ENCODE peak calls at places on chromosomes 12 and 14, in ten cellular contexts. W, Q, Y, U, B, A, R, K, D and M are unnamed samples.

GRCh38 chr14:22538671-22539228 is 50.3 kb downstream of the DAD1 start:
- DNase-seq in Y (no peak), W (no peak), K (no peak), B (no peak), A (no peak), D (no peak), Q (no peak), R (no peak), U (no peak), M (no peak)

GRCh38 chr12:112406519-112407488 is 2.6 kb downstream of the RPL6 start:
- DNase-seq in Y (no peak), R (no peak), A (no peak), W (no peak), K (no peak), U (no peak), D (no peak), B (no peak), Q (no peak), M (no peak)

GRCh38 chr12:3777206-3777809 is 24.4 kb upstream of the CRACR2A start:
- DNase-seq in W (peak), R (no peak), D (peak), Q (peak), B (peak), Y (no peak), U (peak), A (no peak), K (peak), M (no peak)

GRCh38 chr14:71322660-71323250 is 415.5 kb downstream of the PCNX1 start:
- DNase-seq in B (peak), W (no peak), D (peak), Q (peak), K (peak), Y (peak), R (no peak), A (peak), U (peak), M (no peak)

GRCh38 chr14:37594238-37594915 is 672 bp downstream of the FOXA1 start:
- DNase-seq in Y (peak), U (no peak), R (peak), B (peak), K (peak), A (peak), W (peak), Q (peak), D (peak), M (no peak)

GRCh38 chr12:120944645-120945217 is 33.6 kb upstream of the HNF1A start:
- DNase-seq in B (no peak), Q (peak), D (peak), K (peak), R (no peak), W (no peak), Y (no peak), A (no peak), U (peak), M (peak)

GRCh38 chr12:104115587-104115975 is 22.4 kb downstream of the NFYB start:
- DNase-seq in W (peak), K (no peak), B (no peak), Y (no peak), A (no peak), U (no peak), Q (no peak), D (no peak), R (no peak), M (no peak)

GRCh38 chr12:124388038-124388676 is 93.3 kb downstream of the RFLNA start:
- DNase-seq in D (no peak), A (no peak), Y (no peak), K (no peak), Q (no peak), W (no peak), U (no peak), R (no peak), B (no peak), M (no peak)

GRCh38 chr14:68466491-68466977 is 326.3 kb downstream of the ZFP36L1 start:
- DNase-seq in W (no peak), Y (peak), A (peak), B (peak), U (no peak), K (peak), R (peak), D (no peak), Q (peak), M (no peak)

GRCh38 chr12:25701290-25701689 is 148.2 kb upstream of the LMNTD1 start:
- DNase-seq in Q (peak), W (no peak), R (no peak), K (peak), A (no peak), D (no peak), Y (peak), B (peak), U (no peak), M (no peak)

GRCh38 chr12:130838284-130838950 is 633 bp downstream of the STX2 start:
- DNase-seq in U (peak), D (peak), Q (peak), B (peak), A (no peak), W (peak), K (no peak), Y (no peak), R (no peak), M (no peak)

GRCh38 chr12:56158926-56159461 is 835 bp downstream of the MYL6 start:
- DNase-seq in D (no peak), R (peak), B (peak), Q (peak), K (peak), U (peak), W (peak), A (peak), Y (peak), M (no peak)

GRCh38 chr12:115840159-115840558 is 437.3 kb downstream of the MED13L start:
- DNase-seq in Q (no peak), R (no peak), U (no peak), Y (peak), W (peak), A (no peak), K (no peak), B (peak), D (no peak), M (no peak)

GRCh38 chr14:52069617-52070431 is 965 bp upstream of the NID2 start:
- DNase-seq in K (no peak), Y (peak), B (no peak), D (no peak), R (no peak), A (no peak), U (no peak), W (no peak), Q (no peak), M (no peak)

GRCh38 chr14:35565896-35566464 is 32.0 kb downstream of the INSM2 start:
- DNase-seq in Y (no peak), K (no peak), U (no peak), A (no peak), B (no peak), R (no peak), Q (no peak), W (no peak), D (no peak), M (no peak)

GRCh38 chr12:91778938-91779400 is 366.7 kb downstream of the BTG1 start:
- DNase-seq in U (peak), Y (peak), Q (peak), B (peak), W (peak), A (peak), K (peak), D (peak), R (peak), M (no peak)

GRCh38 chr14:74859757-74860156 is 16.2 kb downstream of the PROX2 start:
- DNase-seq in B (no peak), K (no peak), A (no peak), U (no peak), W (no peak), R (no peak), Y (no peak), D (no peak), Q (no peak), M (no peak)

GRCh38 chr14:74863274-74863673 is 12.7 kb downstream of the PROX2 start:
- DNase-seq in U (no peak), D (no peak), W (no peak), B (no peak), Q (no peak), R (no peak), K (no peak), A (no peak), Y (no peak), M (no peak)

GRCh38 chr14:74861734-74862090 is 14.2 kb downstream of the PROX2 start:
- DNase-seq in A (no peak), K (no peak), R (no peak), U (no peak), Y (no peak), Q (no peak), B (no peak), W (no peak), D (no peak), M (no peak)

GRCh38 chr14:74860179-74860578 is 15.8 kb downstream of the PROX2 start:
- DNase-seq in Y (no peak), A (no peak), W (no peak), U (no peak), D (no peak), B (no peak), K (no peak), R (no peak), Q (no peak), M (no peak)

GRCh38 chr14:74860899-74861733 is 14.8 kb downstream of the PROX2 start:
- DNase-seq in D (peak), U (peak), B (peak), Q (peak), K (peak), W (peak), R (no peak), A (no peak), Y (peak), M (peak)
- TF ChIP-seq CTCF in D (peak), U (peak), B (peak), Q (peak), K (peak), W (peak), R (peak), A (peak), Y (peak), M (no peak)

GRCh38 chr12:94725375-94726168 is 75.2 kb upstream of the TMCC3 start:
- DNase-seq in Y (peak), D (peak), A (no peak), W (peak), R (no peak), K (peak), U (no peak), B (peak), Q (peak), M (no peak)
- TF ChIP-seq CTCF in Y (peak), D (peak), A (peak), W (no peak), R (peak), K (peak), U (peak), B (peak), Q (peak), M (no peak)

GRCh38 chr12:70880744-70881143 is 39.8 kb downstream of the PTPRR start:
- DNase-seq in B (no peak), K (no peak), R (no peak), U (no peak), W (no peak), Q (no peak), D (no peak), Y (no peak), A (no peak), M (no peak)

GRCh38 chr12:70885952-70886351 is 34.6 kb downstream of the PTPRR start:
- DNase-seq in U (no peak), B (no peak), R (no peak), K (no peak), W (no peak), D (no peak), Q (no peak), A (no peak), Y (peak), M (no peak)

DNA sequence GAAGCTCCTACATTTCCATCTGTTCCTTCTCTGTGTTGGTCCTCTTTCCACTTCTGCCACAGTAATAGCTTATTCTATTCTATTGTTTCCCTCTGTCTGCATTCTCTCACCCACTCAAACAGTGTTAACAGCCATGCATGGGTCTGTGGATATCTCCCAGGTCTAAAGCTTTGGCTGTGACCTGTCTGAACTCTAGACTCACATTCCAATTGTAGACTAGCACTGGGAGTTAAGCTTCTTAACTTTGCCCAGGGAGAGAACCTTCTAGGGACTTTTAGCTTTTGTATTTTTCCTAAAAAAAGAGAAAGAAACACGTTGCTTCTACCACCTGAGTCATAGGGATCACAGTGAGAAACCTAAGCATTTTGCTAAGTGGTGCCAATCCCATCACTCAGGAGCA is 36.7 kb downstream of the PTPRR start:
- DNase-seq in W (no peak), A (no peak), U (no peak), Q (no peak), B (no peak), R (no peak), Y (no peak), D (no peak), K (no peak), M (no peak)
- TF ChIP-seq CTCF in W (no peak), A (no peak), U (no peak), Q (no peak), B (no peak), R (no peak), Y (no peak), D (no peak), K (no peak), M (no peak)

GRCh38 chr12:1429980-1430379 is 164.4 kb downstream of the FBXL14 start:
- DNase-seq in Q (peak), R (peak), W (no peak), U (no peak), B (peak), K (no peak), D (no peak), Y (peak), A (peak), M (no peak)
- TF ChIP-seq CTCF in Q (peak), R (no peak), W (no peak), U (no peak), B (no peak), K (no peak), D (no peak), Y (no peak), A (no peak), M (no peak)

DNA sequence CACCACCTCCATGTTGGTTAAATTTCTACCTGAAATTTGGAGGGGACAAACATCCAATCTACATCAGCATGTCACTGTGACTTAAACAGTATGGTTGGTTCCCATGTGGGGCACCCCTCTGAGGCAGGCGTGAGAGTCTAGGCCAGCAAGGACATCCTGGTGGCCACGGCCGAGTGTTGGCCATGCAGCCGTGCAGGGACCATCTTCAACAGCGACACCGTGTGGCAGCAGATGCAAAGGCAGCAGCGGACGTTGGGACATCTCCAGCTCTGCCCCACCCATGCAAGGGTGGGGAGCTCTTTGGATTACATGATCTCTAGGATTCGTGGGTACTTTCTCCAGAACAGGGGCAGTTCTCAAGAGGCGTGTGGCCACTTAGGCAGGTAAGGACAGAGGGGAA is 49.8 kb downstream of the NOC4L start:
- DNase-seq in Q (no peak), Y (no peak), W (no peak), R (no peak), B (no peak), D (no peak), A (no peak), K (no peak), U (no peak), M (no peak)
- TF ChIP-seq CTCF in Q (peak), Y (no peak), W (no peak), R (peak), B (peak), D (peak), A (no peak), K (no peak), U (peak), M (no peak)

GRCh38 chr12:50162225-50162624 is 4.9 kb downstream of the CERS5 start:
- DNase-seq in R (no peak), B (peak), D (no peak), K (no peak), Q (no peak), A (no peak), Y (no peak), U (no peak), W (no peak), M (no peak)

GRCh38 chr12:50166776-50167025 is 468 bp downstream of the CERS5 start:
- DNase-seq in K (no peak), Y (no peak), Q (no peak), U (no peak), R (no peak), W (no peak), A (no peak), D (no peak), B (no peak), M (no peak)

GRCh38 chr12:50164963-50165362 is 2.2 kb downstream of the CERS5 start:
- DNase-seq in W (no peak), D (no peak), U (no peak), R (no peak), A (no peak), Y (no peak), K (no peak), Q (no peak), B (no peak), M (no peak)

GRCh38 chr12:50167026-50167742 is at the start of gene CERS5:
- DNase-seq in Q (peak), R (peak), K (peak), B (peak), W (peak), A (peak), D (peak), U (peak), Y (peak), M (peak)
- TF ChIP-seq CTCF in Q (no peak), R (no peak), K (no peak), B (peak), W (no peak), A (no peak), D (peak), U (no peak), Y (no peak), M (no peak)

DNA sequence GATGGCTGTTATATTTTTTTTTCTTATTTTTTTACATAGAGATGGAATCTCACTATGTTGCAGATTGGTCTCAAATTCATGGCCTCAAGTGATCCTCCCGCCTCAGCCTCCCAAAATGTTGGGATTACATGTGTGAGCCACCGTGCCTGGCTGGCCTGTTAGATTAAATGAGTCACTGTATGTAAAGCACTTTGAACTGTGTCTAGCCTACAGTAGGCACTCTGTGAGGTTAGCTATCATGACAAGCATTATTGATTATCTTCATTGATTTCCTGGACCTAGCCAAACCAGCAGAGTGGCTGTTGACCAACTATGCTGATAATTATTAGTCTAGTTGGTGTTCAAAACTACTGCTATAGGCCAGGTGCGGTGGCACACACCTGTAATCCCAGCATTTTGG is 42.6 kb downstream of the ARF6 start:
- DNase-seq in D (no peak), B (no peak), Q (no peak), U (no peak), W (no peak), K (no peak), A (no peak), R (no peak), Y (no peak), M (no peak)
- TF ChIP-seq CTCF in D (no peak), B (no peak), Q (no peak), U (no peak), W (no peak), K (no peak), A (no peak), R (no peak), Y (no peak), M (no peak)

GRCh38 chr12:89765959-89766824 is 57.6 kb upstream of the ATP2B1 start:
- DNase-seq in D (no peak), B (no peak), Y (no peak), Q (no peak), W (no peak), A (no peak), R (no peak), U (no peak), K (no peak), M (no peak)

GRCh38 chr12:89768586-89769482 is 60.2 kb upstream of the ATP2B1 start:
- DNase-seq in B (peak), A (peak), W (no peak), K (peak), U (no peak), Y (peak), Q (peak), D (no peak), R (peak), M (no peak)

GRCh38 chr12:89770391-89770790 is 61.8 kb upstream of the ATP2B1 start:
- DNase-seq in W (no peak), A (no peak), K (no peak), Y (no peak), D (no peak), Q (no peak), R (no peak), B (no peak), U (no peak), M (no peak)

GRCh38 chr12:89769483-89769818 is 60.8 kb upstream of the ATP2B1 start:
- DNase-seq in U (no peak), W (no peak), Y (no peak), B (no peak), R (no peak), Q (no peak), D (no peak), A (no peak), K (no peak), M (no peak)
- TF ChIP-seq CTCF in U (no peak), W (no peak), Y (no peak), B (peak), R (peak), Q (peak), D (no peak), A (no peak), K (no peak), M (no peak)